ENCODE peak calls at places on chromosomes 3 and 15, in four cellular contexts. One of them, this sample, is unnamed.

GRCh38 chr3:72401005-72401404 is 447.2 kb downstream of the SHQ1 start:
- DNase-seq in CD8-positive, alpha-beta T cell: no peak
- DNase-seq in endothelial cell of umbilical vein: no peak
- DNase-seq in SJSA1: no peak
- DNase-seq in this sample: no peak

GRCh38 chr3:183766745-183767606 is 58.4 kb downstream of the MAP6D1 start:
- DNase-seq in CD8-positive, alpha-beta T cell: peak; percentile 42
- DNase-seq in endothelial cell of umbilical vein: peak; percentile 74
- DNase-seq in SJSA1: peak; percentile 69
- DNase-seq in this sample: peak; percentile 66

GRCh38 chr3:107627962-107628542 is 105.3 kb downstream of the BBX start:
- DNase-seq in CD8-positive, alpha-beta T cell: no peak
- DNase-seq in endothelial cell of umbilical vein: peak; percentile 11
- DNase-seq in SJSA1: no peak
- DNase-seq in this sample: no peak

GRCh38 chr15:70267879-70268278 is 170.2 kb upstream of the TLE3 start:
- DNase-seq in CD8-positive, alpha-beta T cell: no peak
- DNase-seq in endothelial cell of umbilical vein: no peak
- DNase-seq in SJSA1: no peak
- DNase-seq in this sample: no peak

GRCh38 chr15:80996247-80996646 is 4.5 kb upstream of the TLNRD1 start:
- DNase-seq in CD8-positive, alpha-beta T cell: no peak
- DNase-seq in endothelial cell of umbilical vein: no peak
- DNase-seq in SJSA1: no peak
- DNase-seq in this sample: no peak

GRCh38 chr3:3998140-3998977 is 199.1 kb downstream of the LRRN1 start:
- DNase-seq in CD8-positive, alpha-beta T cell: no peak
- DNase-seq in endothelial cell of umbilical vein: peak; percentile 2
- DNase-seq in SJSA1: no peak
- DNase-seq in this sample: peak; percentile 38

GRCh38 chr3:38907426-38907825 is 91.4 kb upstream of the SCN10A start:
- DNase-seq in CD8-positive, alpha-beta T cell: no peak
- DNase-seq in endothelial cell of umbilical vein: no peak
- DNase-seq in SJSA1: no peak
- DNase-seq in this sample: no peak

GRCh38 chr3:161221881-161222600 is 930 bp downstream of the NMD3 start:
- DNase-seq in CD8-positive, alpha-beta T cell: no peak
- DNase-seq in endothelial cell of umbilical vein: peak; percentile 42
- DNase-seq in SJSA1: no peak
- DNase-seq in this sample: peak; percentile 22

GRCh38 chr15:70936326-70936725 is 43.7 kb downstream of the LRRC49 start:
- DNase-seq in CD8-positive, alpha-beta T cell: no peak
- DNase-seq in endothelial cell of umbilical vein: no peak
- DNase-seq in SJSA1: no peak
- DNase-seq in this sample: peak; percentile 15

GRCh38 chr3:46619845-46620778 is 7.8 kb downstream of the FAM240A start:
- DNase-seq in CD8-positive, alpha-beta T cell: no peak
- DNase-seq in endothelial cell of umbilical vein: peak; percentile 24
- DNase-seq in SJSA1: no peak
- DNase-seq in this sample: no peak

GRCh38 chr3:65914032-65914739 is 124.5 kb downstream of the MAGI1 start:
- DNase-seq in CD8-positive, alpha-beta T cell: no peak
- DNase-seq in endothelial cell of umbilical vein: peak; percentile 34
- DNase-seq in SJSA1: no peak
- DNase-seq in this sample: peak; percentile 82

GRCh38 chr3:197151562-197151961 is 121.9 kb upstream of the MELTF start:
- DNase-seq in CD8-positive, alpha-beta T cell: no peak
- DNase-seq in endothelial cell of umbilical vein: no peak
- DNase-seq in SJSA1: no peak
- DNase-seq in this sample: peak; percentile 66

GRCh38 chr15:78457101-78457500 is 19.1 kb downstream of the IREB2 start:
- DNase-seq in CD8-positive, alpha-beta T cell: no peak
- DNase-seq in endothelial cell of umbilical vein: peak; percentile 37
- DNase-seq in SJSA1: no peak
- DNase-seq in this sample: peak; percentile 74

GRCh38 chr15:31446546-31446945 is 119.9 kb downstream of the KLF13 start:
- DNase-seq in CD8-positive, alpha-beta T cell: no peak
- DNase-seq in endothelial cell of umbilical vein: no peak
- DNase-seq in SJSA1: no peak
- DNase-seq in this sample: no peak

GRCh38 chr3:177066068-177066467 is 131.2 kb downstream of the TBL1XR1 start:
- DNase-seq in CD8-positive, alpha-beta T cell: no peak
- DNase-seq in endothelial cell of umbilical vein: no peak
- DNase-seq in SJSA1: no peak
- DNase-seq in this sample: no peak

GRCh38 chr3:177069514-177070329 is 127.6 kb downstream of the TBL1XR1 start:
- DNase-seq in CD8-positive, alpha-beta T cell: no peak
- DNase-seq in endothelial cell of umbilical vein: peak; percentile 47
- DNase-seq in SJSA1: no peak
- DNase-seq in this sample: no peak

GRCh38 chr3:177068967-177069366 is 128.3 kb downstream of the TBL1XR1 start:
- DNase-seq in CD8-positive, alpha-beta T cell: no peak
- DNase-seq in endothelial cell of umbilical vein: no peak
- DNase-seq in SJSA1: no peak
- DNase-seq in this sample: no peak

DNA sequence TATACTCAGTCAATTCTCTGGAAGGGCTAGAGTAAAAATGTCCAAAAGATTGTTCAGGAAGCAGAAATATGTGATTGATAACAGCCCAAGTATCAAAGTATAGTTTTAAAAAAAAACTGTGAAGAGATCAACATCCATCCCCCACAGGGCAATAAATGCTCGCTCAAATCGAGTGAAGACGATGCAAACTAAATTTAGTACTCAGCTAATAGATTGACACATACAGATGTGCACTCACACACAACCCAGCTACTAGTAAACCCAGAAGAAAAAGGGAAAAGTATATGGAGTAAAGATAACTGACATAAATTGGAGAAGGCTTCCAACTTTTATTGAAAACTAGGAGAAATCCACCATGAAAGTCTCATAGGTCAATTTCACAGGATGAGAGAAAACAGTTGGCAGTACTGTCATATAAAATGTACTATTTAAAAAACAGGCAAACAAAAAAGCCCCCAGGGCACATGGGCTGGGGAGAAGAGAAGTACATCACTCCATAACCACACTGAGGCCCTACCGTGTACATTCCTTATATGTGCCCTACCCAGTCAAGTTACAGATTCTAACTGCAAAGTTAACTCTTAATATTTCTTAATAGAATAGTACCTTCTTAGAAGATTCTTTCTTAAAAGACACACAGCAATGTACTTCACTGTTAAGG is 125.7 kb downstream of the TBL1XR1 start:
- DNase-seq in CD8-positive, alpha-beta T cell: no peak
- DNase-seq in endothelial cell of umbilical vein: no peak
- DNase-seq in SJSA1: no peak
- DNase-seq in this sample: peak; percentile 53
- H3K27ac ChIP-seq in CD8-positive, alpha-beta T cell: no peak overlapping the region
- H3K27ac ChIP-seq in endothelial cell of umbilical vein: no peak overlapping the region
- H3K27ac ChIP-seq in SJSA1: no peak overlapping the region
- H3K27ac ChIP-seq in this sample: no peak overlapping the region

GRCh38 chr15:66771351-66771650 is 69.3 kb downstream of the SMAD6 start:
- DNase-seq in CD8-positive, alpha-beta T cell: no peak
- DNase-seq in endothelial cell of umbilical vein: no peak
- DNase-seq in SJSA1: no peak
- DNase-seq in this sample: no peak

GRCh38 chr15:66770518-66771350 is 68.7 kb downstream of the SMAD6 start:
- DNase-seq in CD8-positive, alpha-beta T cell: no peak
- DNase-seq in endothelial cell of umbilical vein: no peak
- DNase-seq in SJSA1: no peak
- DNase-seq in this sample: no peak

GRCh38 chr15:66767370-66767769 is 65.3 kb downstream of the SMAD6 start:
- DNase-seq in CD8-positive, alpha-beta T cell: no peak
- DNase-seq in endothelial cell of umbilical vein: no peak
- DNase-seq in SJSA1: no peak
- DNase-seq in this sample: no peak

GRCh38 chr15:66766282-66767228 is 64.5 kb downstream of the SMAD6 start:
- DNase-seq in CD8-positive, alpha-beta T cell: no peak
- DNase-seq in endothelial cell of umbilical vein: no peak
- DNase-seq in SJSA1: no peak
- DNase-seq in this sample: no peak

GRCh38 chr15:66768984-66769383 is 66.9 kb downstream of the SMAD6 start:
- DNase-seq in CD8-positive, alpha-beta T cell: no peak
- DNase-seq in endothelial cell of umbilical vein: no peak
- DNase-seq in SJSA1: no peak
- DNase-seq in this sample: no peak
- H3K4me1 ChIP-seq in CD8-positive, alpha-beta T cell: no peaks in the 10 kb centered on the region
- H3K4me1 ChIP-seq in endothelial cell of umbilical vein: peaks cover 48% of the 10 kb centered on the region
- H3K4me1 ChIP-seq in SJSA1: peaks cover 89% of the 10 kb centered on the region
- H3K4me1 ChIP-seq in this sample: peaks cover 17% of the 10 kb centered on the region

DNA sequence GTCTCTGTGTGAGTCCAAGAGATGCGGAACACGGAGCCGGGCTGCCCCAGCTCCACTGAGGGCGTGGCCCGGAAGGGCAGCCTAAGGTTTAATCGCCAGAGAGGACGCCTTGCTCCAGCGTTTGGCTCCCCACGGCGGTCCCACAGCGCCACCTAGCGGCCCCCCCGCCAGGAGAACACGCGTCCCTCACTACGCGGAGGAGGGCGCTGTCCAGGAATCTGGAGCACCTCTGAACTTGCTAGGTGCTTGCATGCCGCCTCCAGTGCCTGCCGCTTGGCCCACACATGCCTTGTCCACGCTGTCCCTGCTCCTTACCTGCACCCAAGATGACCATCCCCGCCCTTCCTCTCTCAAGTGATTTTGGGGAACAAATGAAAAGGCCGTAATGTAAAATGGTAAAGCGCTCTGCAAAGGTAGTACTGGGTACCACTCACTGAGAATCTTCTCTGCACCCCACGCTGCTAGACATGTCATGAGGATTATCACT is 14.4 kb upstream of the MRPS22 start:
- DNase-seq in CD8-positive, alpha-beta T cell: peak; percentile 68
- DNase-seq in endothelial cell of umbilical vein: peak; percentile 74
- DNase-seq in SJSA1: peak; percentile 87
- DNase-seq in this sample: peak; percentile 88
- H3K4me3 ChIP-seq in CD8-positive, alpha-beta T cell: peak overlapping the region; percentile 21
- H3K4me3 ChIP-seq in endothelial cell of umbilical vein: no peak overlapping the region
- H3K4me3 ChIP-seq in SJSA1: no peak overlapping the region
- H3K4me3 ChIP-seq in this sample: no peak overlapping the region

GRCh38 chr3:133439563-133439962 is 39.7 kb downstream of the BFSP2 start:
- DNase-seq in CD8-positive, alpha-beta T cell: no peak
- DNase-seq in endothelial cell of umbilical vein: no peak
- DNase-seq in SJSA1: no peak
- DNase-seq in this sample: no peak
- H3K27ac ChIP-seq in CD8-positive, alpha-beta T cell: no peak overlapping the region
- H3K27ac ChIP-seq in endothelial cell of umbilical vein: no peak overlapping the region
- H3K27ac ChIP-seq in SJSA1: no peak overlapping the region
- H3K27ac ChIP-seq in this sample: no peak overlapping the region

GRCh38 chr15:45449878-45450277 is 71.5 kb upstream of the GATM start:
- DNase-seq in CD8-positive, alpha-beta T cell: no peak
- DNase-seq in endothelial cell of umbilical vein: no peak
- DNase-seq in SJSA1: no peak
- DNase-seq in this sample: no peak
- H3K4me1 ChIP-seq in CD8-positive, alpha-beta T cell: peaks cover 8% of the 10 kb centered on the region
- H3K4me1 ChIP-seq in endothelial cell of umbilical vein: no peaks in the 10 kb centered on the region
- H3K4me1 ChIP-seq in SJSA1: peaks cover 21% of the 10 kb centered on the region
- H3K4me1 ChIP-seq in this sample: peaks cover 4% of the 10 kb centered on the region

GRCh38 chr15:53627279-53627678 is 132.2 kb downstream of the WDR72 start:
- DNase-seq in CD8-positive, alpha-beta T cell: no peak
- DNase-seq in endothelial cell of umbilical vein: no peak
- DNase-seq in SJSA1: no peak
- DNase-seq in this sample: no peak
- H3K4me3 ChIP-seq in CD8-positive, alpha-beta T cell: no peak overlapping the region
- H3K4me3 ChIP-seq in endothelial cell of umbilical vein: no peak overlapping the region
- H3K4me3 ChIP-seq in SJSA1: no peak overlapping the region
- H3K4me3 ChIP-seq in this sample: no peak overlapping the region

DNA sequence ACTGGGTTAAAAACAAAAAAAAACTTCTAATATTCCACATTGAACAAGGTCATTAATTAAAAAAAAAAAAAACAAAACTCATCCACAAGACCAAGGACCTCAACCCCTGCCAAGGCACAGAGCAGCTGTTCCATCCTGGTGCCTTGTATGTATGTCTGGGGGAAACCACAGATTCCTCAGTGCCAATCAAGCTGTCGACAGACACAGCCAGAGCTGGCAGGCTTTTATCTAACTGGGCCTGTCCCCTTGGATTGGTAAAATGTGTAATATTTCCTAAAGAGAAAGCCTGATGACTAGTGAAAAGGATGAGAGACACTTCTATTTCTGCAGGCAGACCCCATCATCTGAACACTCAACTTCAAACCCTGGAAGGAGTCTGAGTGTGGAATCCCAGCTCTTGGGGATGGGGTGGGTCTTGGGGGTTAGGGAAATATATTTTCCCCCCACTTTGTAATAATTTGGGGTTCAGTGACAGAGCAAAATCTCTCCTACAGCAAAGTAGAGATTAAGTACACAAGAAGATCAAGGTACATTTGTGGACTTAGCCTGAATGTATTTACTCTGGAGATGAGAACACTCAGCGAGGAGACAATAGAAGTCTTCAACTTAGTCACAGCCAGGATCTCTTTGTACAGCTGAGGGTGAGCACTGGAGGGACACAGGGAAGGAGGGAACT is 69.0 kb downstream of the TTC23 start:
- DNase-seq in CD8-positive, alpha-beta T cell: no peak
- DNase-seq in endothelial cell of umbilical vein: no peak
- DNase-seq in SJSA1: no peak
- DNase-seq in this sample: no peak
- H3K27ac ChIP-seq in CD8-positive, alpha-beta T cell: no peak overlapping the region
- H3K27ac ChIP-seq in endothelial cell of umbilical vein: no peak overlapping the region
- H3K27ac ChIP-seq in SJSA1: no peak overlapping the region
- H3K27ac ChIP-seq in this sample: no peak overlapping the region

GRCh38 chr15:87703238-87704111 is 553.1 kb downstream of the NTRK3 start:
- DNase-seq in CD8-positive, alpha-beta T cell: no peak
- DNase-seq in endothelial cell of umbilical vein: no peak
- DNase-seq in SJSA1: no peak
- DNase-seq in this sample: no peak
- H3K4me1 ChIP-seq in CD8-positive, alpha-beta T cell: no peaks in the 10 kb centered on the region
- H3K4me1 ChIP-seq in endothelial cell of umbilical vein: no peaks in the 10 kb centered on the region
- H3K4me1 ChIP-seq in SJSA1: no peaks in the 10 kb centered on the region
- H3K4me1 ChIP-seq in this sample: no peaks in the 10 kb centered on the region

This sample was measured in SJCRH30.